ENCODE peak calls at places on chromosomes 16 and 17, in six cellular contexts. Q is fibroblast of villous mesenchyme, R is lower leg skin, W is adrenal gland, B is NB4, L is AG04450. M is an unnamed sample.

GRCh38 chr17:30188211-30188939 is 47.1 kb downstream of the SLC6A4 start:
- DNase-seq in R (no peak), B (no peak), Q (no peak), W (no peak), L (no peak), M (no peak)

GRCh38 chr17:81991684-81992513 is 14.5 kb downstream of the ASPSCR1 start:
- DNase-seq in B (no peak), W (peak), L (no peak), Q (peak), R (peak), M (peak)

GRCh38 chr16:75591001-75591852 is 25.0 kb downstream of the GABARAPL2 start:
- DNase-seq in B (no peak), Q (peak), W (no peak), L (no peak), R (peak), M (peak)

GRCh38 chr17:57739402-57740224 is 5.5 kb downstream of the CCDC182 start:
- DNase-seq in Q (peak), R (no peak), L (no peak), B (peak), W (no peak), M (no peak)

GRCh38 chr16:57039148-57039812 is 49.9 kb downstream of the NLRC5 start:
- DNase-seq in Q (peak), R (no peak), B (peak), L (peak), W (no peak), M (no peak)

GRCh38 chr16:3645504-3646347 is 8.8 kb upstream of the DNASE1 start:
- DNase-seq in R (peak), Q (peak), L (peak), B (no peak), W (no peak), M (no peak)

GRCh38 chr17:28551421-28552186 is 820 bp downstream of the UNC119 start:
- DNase-seq in B (no peak), W (no peak), Q (peak), R (no peak), L (no peak), M (no peak)

GRCh38 chr16:57502048-57502775 is 15.9 kb upstream of the DOK4 start:
- DNase-seq in L (no peak), B (no peak), R (no peak), W (no peak), Q (no peak), M (no peak)

GRCh38 chr16:21614896-21615295 is 15.5 kb downstream of the METTL9 start:
- DNase-seq in Q (no peak), L (no peak), W (no peak), R (no peak), B (peak), M (no peak)

GRCh38 chr17:36142230-36142629 is 34.2 kb downstream of the TBC1D3B start:
- DNase-seq in Q (no peak), L (no peak), R (no peak), W (no peak), B (no peak), M (no peak)

GRCh38 chr16:22141746-22142145 is 20.6 kb upstream of the SDR42E2 start:
- DNase-seq in R (no peak), L (no peak), B (peak), Q (peak), W (no peak), M (no peak)

GRCh38 chr16:20348365-20349185 is 3.9 kb downstream of the UMOD start:
- DNase-seq in R (no peak), L (no peak), Q (no peak), W (no peak), B (no peak), M (no peak)

GRCh38 chr16:5865231-5865630 is 767.6 kb upstream of the EEF2KMT start:
- DNase-seq in L (no peak), Q (no peak), R (peak), B (no peak), W (no peak), M (no peak)

GRCh38 chr16:58422809-58423208 is 30.5 kb downstream of the GINS3 start:
- DNase-seq in W (no peak), L (no peak), R (no peak), B (no peak), Q (no peak), M (no peak)

GRCh38 chr17:28988475-28988874 is 17.4 kb downstream of the SEZ6 start:
- DNase-seq in B (no peak), R (no peak), L (no peak), W (no peak), Q (no peak), M (no peak)

GRCh38 chr17:606501-607243 is 108.0 kb downstream of the VPS53 start:
- DNase-seq in W (no peak), R (no peak), Q (peak), L (no peak), B (no peak), M (no peak)

GRCh38 chr16:30895592-30896202 is 717 bp upstream of the CTF1 start:
- DNase-seq in L (no peak), B (no peak), Q (no peak), W (no peak), R (no peak), M (no peak)

DNA sequence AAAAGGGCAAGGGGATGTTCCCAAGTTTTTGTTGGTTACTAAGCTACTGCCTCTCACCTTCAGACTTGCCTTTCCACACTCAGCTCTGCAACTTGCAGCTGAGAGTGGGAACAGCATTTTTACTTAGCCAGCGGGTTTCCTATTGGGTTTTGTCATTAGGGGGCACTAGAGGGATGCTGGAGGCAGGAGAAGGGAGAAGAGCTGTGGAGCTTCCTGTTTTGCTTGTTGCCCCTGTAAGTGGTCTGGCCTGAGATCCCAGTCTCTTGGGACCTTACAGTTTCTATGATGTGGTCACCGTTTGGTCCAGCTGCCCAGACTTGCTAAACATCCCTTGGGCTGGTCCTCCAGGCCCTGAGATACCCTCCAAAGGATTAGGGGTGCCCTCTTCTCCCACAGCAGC is 209.6 kb upstream of the NLRP1 start:
- DNase-seq in B (peak), R (no peak), Q (peak), W (no peak), L (no peak), M (no peak)
- TF ChIP-seq CTCF in B (peak), R (no peak), Q (peak), W (no peak), L (no peak), M (no peak)

GRCh38 chr17:2368383-2368782 is 31.1 kb downstream of the SGSM2 start:
- DNase-seq in W (no peak), L (no peak), R (no peak), B (no peak), Q (no peak), M (no peak)

GRCh38 chr17:2369039-2369438 is 31.7 kb downstream of the SGSM2 start:
- DNase-seq in R (no peak), L (no peak), B (no peak), Q (no peak), W (no peak), M (no peak)

GRCh38 chr17:2371183-2372130 is 29.4 kb downstream of the MNT start:
- DNase-seq in B (no peak), R (no peak), Q (no peak), W (no peak), L (no peak), M (no peak)

GRCh38 chr17:2369551-2370210 is 31.2 kb downstream of the MNT start:
- DNase-seq in W (no peak), Q (no peak), R (no peak), B (no peak), L (no peak), M (no peak)

DNA sequence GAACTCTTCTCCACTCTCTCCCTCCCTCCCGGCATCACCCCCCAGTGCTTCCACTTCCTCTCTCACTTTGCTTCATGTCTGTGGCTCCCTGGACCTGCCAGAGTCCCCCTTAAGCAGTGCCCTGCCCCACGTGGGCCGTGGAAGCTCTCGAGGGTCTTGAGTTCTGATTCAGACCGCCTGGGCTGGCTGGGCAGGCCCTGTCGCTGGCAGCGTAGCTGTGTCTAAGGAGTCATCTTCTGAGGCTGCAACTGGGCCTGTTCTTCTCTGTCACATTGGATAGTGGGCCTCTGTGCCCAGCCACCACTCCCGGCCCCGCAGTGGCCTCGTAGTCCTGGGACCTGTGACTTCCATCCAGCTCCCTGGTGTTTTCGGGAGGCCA is 30.7 kb downstream of the MNT start:
- DNase-seq in B (no peak), L (no peak), W (no peak), R (no peak), Q (no peak), M (no peak)
- H3K4me3 ChIP-seq in B (no peak), L (no peak), W (no peak), R (no peak), Q (no peak), M (no peak)

GRCh38 chr16:11405331-11406176 is 60.3 kb downstream of the RMI2 start:
- DNase-seq in W (peak), L (no peak), B (peak), R (no peak), Q (peak), M (no peak)
- TF ChIP-seq CTCF in W (peak), L (peak), B (peak), R (no peak), Q (peak), M (peak)

DNA sequence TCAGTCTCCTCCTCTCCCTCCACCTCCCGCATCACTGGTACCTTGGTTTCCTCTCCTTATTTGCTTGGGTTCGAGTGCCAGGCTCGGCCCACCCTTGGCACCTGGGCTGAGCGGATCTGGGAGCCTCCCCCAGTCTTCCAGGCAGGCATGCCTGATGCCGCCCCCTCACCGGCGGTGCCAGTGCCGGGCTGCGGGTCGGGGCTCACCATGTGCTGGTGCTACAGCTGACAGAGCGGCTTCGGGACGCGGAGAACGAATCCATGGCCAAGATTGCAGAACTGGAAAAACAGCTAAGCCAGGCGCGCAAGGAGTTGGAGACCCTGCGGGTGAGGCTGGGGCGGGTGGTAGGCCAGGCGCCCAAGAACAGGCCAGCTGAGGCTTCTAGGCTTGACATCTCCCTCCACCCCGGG is 19.2 kb downstream of the FMNL1 start:
- DNase-seq in B (no peak), Q (no peak), L (no peak), W (no peak), R (no peak), M (no peak)
- H3K4me3 ChIP-seq in B (no peak), Q (no peak), L (peak), W (no peak), R (no peak), M (no peak)

GRCh38 chr17:39975801-39976200 is 4.8 kb upstream of the PSMD3 start:
- DNase-seq in Q (no peak), W (no peak), B (no peak), L (no peak), R (no peak), M (no peak)
- TF ChIP-seq CTCF in Q (no peak), W (no peak), B (no peak), L (no peak), R (no peak), M (no peak)